ENCODE peak calls at places on chromosomes 12 and 14, in seven cellular contexts. B, G, N, J, F, E and W are unnamed samples.

GRCh38 chr12:5612556-5613421 is 180.9 kb downstream of the NTF3 start:
- DNase-seq in B (no peak), G (no peak), N (peak), J (no peak), F (no peak), E (no peak), W (no peak)

GRCh38 chr12:47711448-47711847 is 5.6 kb upstream of the RPAP3 start:
- DNase-seq in B (no peak), G (peak), N (no peak), J (no peak), F (no peak), E (no peak), W (no peak)

GRCh38 chr12:48786591-48787544 is 2.0 kb downstream of the ADCY6 start:
- DNase-seq in B (no peak), G (no peak), N (no peak), J (no peak), F (no peak), E (no peak), W (no peak)

GRCh38 chr12:133236144-133236543 is 467 bp upstream of the ANHX start:
- DNase-seq in B (no peak), G (no peak), N (no peak), J (no peak), F (no peak), E (no peak), W (no peak)

GRCh38 chr14:59474172-59474571 is 9.0 kb upstream of the GPR135 start:
- DNase-seq in B (no peak), G (no peak), N (no peak), J (peak), F (no peak), E (no peak), W (no peak)

GRCh38 chr14:93587330-93587729 is 156.6 kb downstream of the UNC79 start:
- DNase-seq in B (no peak), G (no peak), N (no peak), J (no peak), F (no peak), E (no peak), W (no peak)

GRCh38 chr12:3304436-3305135 is 186.4 kb upstream of the PRMT8 start:
- DNase-seq in B (no peak), G (no peak), N (no peak), J (peak), F (no peak), E (peak), W (no peak)

GRCh38 chr14:92439551-92440344 is 73.8 kb upstream of the RIN3 start:
- DNase-seq in B (no peak), G (no peak), N (no peak), J (no peak), F (no peak), E (no peak), W (no peak)

GRCh38 chr12:68020049-68020448 is 30.8 kb downstream of the IFNG-AS1 start:
- DNase-seq in B (no peak), G (no peak), N (no peak), J (no peak), F (no peak), E (no peak), W (no peak)

GRCh38 chr14:98226411-98226810 is 1045.6 kb downstream of the BCL11B start:
- DNase-seq in B (no peak), G (no peak), N (no peak), J (no peak), F (no peak), E (no peak), W (no peak)

GRCh38 chr12:66190519-66191406 is 1.7 kb downstream of the IRAK3 start:
- DNase-seq in B (no peak), G (no peak), N (no peak), J (peak), F (peak), E (no peak), W (no peak)

GRCh38 chr12:119659289-119659897 is 8.5 kb upstream of the PRKAB1 start:
- DNase-seq in B (peak), G (no peak), N (no peak), J (peak), F (peak), E (peak), W (no peak)

GRCh38 chr12:92886131-92886530 is 43.0 kb downstream of the EEA1 start:
- DNase-seq in B (no peak), G (peak), N (peak), J (no peak), F (peak), E (peak), W (no peak)

DNA sequence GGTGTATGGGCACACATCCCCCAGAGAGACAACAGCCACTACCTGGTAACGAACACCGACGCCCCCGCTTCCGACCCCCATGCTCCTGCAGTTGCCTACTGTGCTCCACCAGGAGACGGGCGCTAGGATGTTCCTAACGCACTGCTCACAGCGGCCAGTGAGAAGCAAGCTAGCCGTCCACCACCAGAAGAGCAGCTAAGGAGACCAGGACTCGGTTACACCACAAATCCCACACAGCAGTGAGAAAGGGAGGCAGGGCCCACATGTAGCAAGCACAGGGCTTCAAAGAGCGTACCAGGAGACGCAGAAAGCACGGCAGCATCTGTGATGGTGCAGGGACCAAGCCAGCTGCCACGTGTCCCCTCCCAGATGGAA is 117.0 kb downstream of the NCOR2 start:
- DNase-seq in B (no peak), G (no peak), N (no peak), J (no peak), F (no peak), E (no peak), W (no peak)
- H2AK5ac ChIP-seq in B (no peak), G (no peak), N (no peak), J (no peak), F (no peak), E (no peak), W (no peak)

GRCh38 chr12:114855678-114856077 is 171.7 kb upstream of the TBX3 start:
- DNase-seq in B (no peak), G (no peak), N (no peak), J (no peak), F (no peak), E (no peak), W (no peak)
- H2AK5ac ChIP-seq in B (no peak), G (no peak), N (no peak), J (no peak), F (no peak), E (no peak), W (no peak)

GRCh38 chr12:11668611-11669010 is 19.1 kb downstream of the ETV6 start:
- DNase-seq in B (no peak), G (no peak), N (no peak), J (no peak), F (peak), E (no peak), W (no peak)
- H2AK5ac ChIP-seq in B (no peak), G (no peak), N (no peak), J (no peak), F (no peak), E (no peak), W (no peak)

GRCh38 chr14:20614038-20614840 is 23.1 kb upstream of the RNASE12 start:
- DNase-seq in B (no peak), G (peak), N (no peak), J (no peak), F (peak), E (no peak), W (no peak)
- H2AK5ac ChIP-seq in B (no peak), G (no peak), N (no peak), J (no peak), F (no peak), E (no peak), W (no peak)

GRCh38 chr14:38110258-38110657 is 97.4 kb upstream of the SSTR1 start:
- DNase-seq in B (no peak), G (no peak), N (no peak), J (no peak), F (no peak), E (no peak), W (no peak)
- H2AK5ac ChIP-seq in B (no peak), G (no peak), N (no peak), J (no peak), F (no peak), E (no peak), W (no peak)

GRCh38 chr12:108304633-108305032 is 34.5 kb downstream of the CMKLR1 start:
- DNase-seq in B (no peak), G (peak), N (peak), J (no peak), F (peak), E (no peak), W (no peak)

GRCh38 chr12:108302034-108302433 is 37.1 kb downstream of the CMKLR1 start:
- DNase-seq in B (no peak), G (no peak), N (no peak), J (no peak), F (no peak), E (no peak), W (no peak)

GRCh38 chr12:108299980-108300696 is 39.0 kb downstream of the CMKLR1 start:
- DNase-seq in B (no peak), G (no peak), N (no peak), J (no peak), F (no peak), E (no peak), W (no peak)

GRCh38 chr12:108301346-108301745 is 37.8 kb downstream of the CMKLR1 start:
- DNase-seq in B (no peak), G (no peak), N (no peak), J (no peak), F (no peak), E (no peak), W (no peak)

DNA sequence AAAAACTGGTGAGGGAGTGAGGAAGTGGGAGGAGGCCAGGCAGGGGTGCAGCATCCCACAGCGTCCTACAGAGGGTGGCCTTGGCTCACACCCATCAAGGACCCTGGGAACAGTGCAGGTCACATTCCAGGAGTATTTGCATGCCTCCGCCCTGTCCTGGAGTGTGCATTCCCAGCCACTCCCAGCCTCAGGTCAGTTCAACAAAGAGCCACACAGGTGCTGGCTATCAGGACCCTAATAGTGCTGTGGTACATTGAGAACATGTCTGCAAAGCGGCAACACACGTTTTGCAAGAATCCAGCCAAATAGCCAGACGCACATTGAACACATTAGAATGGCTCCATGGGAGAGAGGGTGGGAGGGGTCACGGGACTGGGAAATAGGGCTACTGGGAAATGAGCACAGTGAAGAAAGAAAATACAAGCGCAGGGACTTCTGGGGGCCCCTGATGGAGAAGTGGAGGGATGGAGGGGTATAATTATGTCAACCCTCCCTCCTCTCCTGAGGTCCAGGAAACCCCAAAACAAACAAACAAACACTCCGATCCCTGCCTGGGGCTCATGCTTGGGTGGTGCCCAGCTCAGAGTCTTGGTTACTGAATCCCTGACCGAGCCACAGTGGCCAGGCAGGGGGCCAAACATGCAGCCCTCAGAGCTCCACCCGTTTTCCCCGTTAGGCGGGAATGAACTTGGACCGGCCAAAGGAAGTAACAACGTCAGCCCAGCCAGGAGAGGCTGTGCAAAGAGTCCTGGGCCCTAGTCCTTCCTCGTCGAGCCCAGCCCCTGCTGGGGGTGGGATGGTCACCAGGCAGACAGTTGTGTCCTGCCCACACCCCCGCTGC is 36.4 kb downstream of the CMKLR1 start:
- DNase-seq in B (no peak), G (peak), N (peak), J (no peak), F (peak), E (no peak), W (no peak)
- H2AK5ac ChIP-seq in B (peak), G (no peak), N (no peak), J (no peak), F (no peak), E (no peak), W (no peak)